ENCODE peak calls at places on chromosomes 1 and 21, in four cellular contexts. R is ovary; D is heart left ventricle; Y is CD4-positive, CD25-positive, alpha-beta regulatory T cell. V is an unnamed sample. For H3K36me3, the result is how much of the 10 kb centered on the place peaks cover.

GRCh38 chr1:222326710-222327036 is 221.2 kb downstream of the HHIPL2 start:
- DNase-seq in R (no peak), D (no peak), Y (no peak), V (no peak)

GRCh38 chr1:45306319-45306718 is 20.4 kb upstream of the HPDL start:
- DNase-seq in R (no peak), D (no peak), Y (peak), V (no peak)

GRCh38 chr21:46121286-46122221 is 23.6 kb downstream of the COL6A2 start:
- DNase-seq in R (peak), D (peak), Y (no peak), V (peak)

GRCh38 chr1:233916706-233917105 is 12.2 kb downstream of the SLC35F3 start:
- DNase-seq in R (no peak), D (no peak), Y (no peak), V (no peak)

GRCh38 chr1:6181347-6181770 is 1.2 kb upstream of the CHD5 start:
- DNase-seq in R (peak), D (no peak), Y (no peak), V (no peak)

GRCh38 chr1:58895082-58895481 is 111.2 kb upstream of the JUN start:
- DNase-seq in R (no peak), D (no peak), Y (no peak), V (no peak)

GRCh38 chr1:169509354-169509753 is 23.6 kb upstream of the SLC19A2 start:
- DNase-seq in R (no peak), D (no peak), Y (no peak), V (no peak)

GRCh38 chr1:226637147-226637935 is 88.8 kb downstream of the STUM start:
- DNase-seq in R (peak), D (peak), Y (no peak), V (peak)

GRCh38 chr1:183159960-183160359 is 26.1 kb upstream of the LAMC2 start:
- DNase-seq in R (no peak), D (no peak), Y (no peak), V (no peak)

GRCh38 chr1:36392836-36393235 is 4.9 kb downstream of the LSM10 start:
- DNase-seq in R (no peak), D (no peak), Y (no peak), V (no peak)

GRCh38 chr1:171210355-171210754 is 25.3 kb downstream of the FMO2 start:
- DNase-seq in R (no peak), D (no peak), Y (no peak), V (no peak)

GRCh38 chr1:221182791-221183533 is 303.7 kb downstream of the HLX start:
- DNase-seq in R (no peak), D (no peak), Y (no peak), V (no peak)

GRCh38 chr1:41866285-41866684 is 52.4 kb downstream of the HIVEP3 start:
- DNase-seq in R (peak), D (no peak), Y (no peak), V (no peak)

GRCh38 chr1:204115128-204115527 is 36.7 kb downstream of the ETNK2 start:
- DNase-seq in R (no peak), D (peak), Y (no peak), V (no peak)
- H3K4me3 ChIP-seq in R (no peak), D (no peak), Y (no peak), V (no peak)

GRCh38 chr1:25829046-25829445 is 9.3 kb downstream of the MTFR1L start:
- DNase-seq in R (no peak), D (no peak), Y (no peak), V (no peak)
- H3K36me3 ChIP-seq in R (under half), D (under half), Y (half or more), V (half or more)

GRCh38 chr1:34781071-34781843 is at the start of gene GJB3:
- DNase-seq in R (no peak), D (no peak), Y (peak), V (peak)
- H3K4me3 ChIP-seq in R (peak), D (peak), Y (no peak), V (peak)

DNA sequence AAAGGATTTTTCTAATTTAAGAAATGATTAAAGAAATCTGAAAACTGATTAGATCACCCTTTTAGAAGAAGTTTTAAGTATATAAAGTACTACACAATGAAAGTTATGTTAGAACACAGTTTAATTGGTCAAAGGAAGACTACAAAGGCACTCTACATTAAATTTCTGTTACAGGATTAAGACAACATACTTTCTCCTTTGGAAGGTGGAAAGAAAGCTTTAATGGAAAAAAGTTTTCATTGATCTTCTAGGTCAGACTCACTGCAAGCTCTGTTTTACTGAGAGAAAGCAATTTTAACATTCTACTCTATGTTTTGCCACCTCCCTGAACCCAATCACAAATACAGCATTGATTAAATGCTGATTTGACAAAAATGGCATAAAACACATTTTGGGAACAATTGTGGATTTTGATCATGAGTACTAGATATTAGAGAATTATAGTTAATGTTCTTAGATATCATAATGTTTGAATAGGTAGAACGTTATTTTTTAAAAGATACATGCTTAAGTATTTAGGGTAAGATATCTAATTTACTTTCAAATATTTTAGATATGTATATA is 32.0 kb downstream of the WDR26 start:
- DNase-seq in R (no peak), D (no peak), Y (no peak), V (no peak)
- H3K36me3 ChIP-seq in R (under half), D (under half), Y (half or more), V (half or more)

GRCh38 chr1:185733818-185734709 is at the start of gene HMCN1:
- DNase-seq in R (peak), D (peak), Y (no peak), V (peak)

GRCh38 chr1:185735667-185736105 is 1.5 kb downstream of the HMCN1 start:
- DNase-seq in R (no peak), D (no peak), Y (no peak), V (no peak)

GRCh38 chr1:185731446-185731845 is 2.7 kb upstream of the HMCN1 start:
- DNase-seq in R (no peak), D (no peak), Y (no peak), V (no peak)

GRCh38 chr1:185732941-185733340 is 1.2 kb upstream of the HMCN1 start:
- DNase-seq in R (no peak), D (no peak), Y (no peak), V (no peak)

GRCh38 chr1:185734929-185735666 is 907 bp downstream of the HMCN1 start:
- DNase-seq in R (no peak), D (no peak), Y (no peak), V (no peak)
- H3K4me3 ChIP-seq in R (peak), D (peak), Y (no peak), V (peak)

DNA sequence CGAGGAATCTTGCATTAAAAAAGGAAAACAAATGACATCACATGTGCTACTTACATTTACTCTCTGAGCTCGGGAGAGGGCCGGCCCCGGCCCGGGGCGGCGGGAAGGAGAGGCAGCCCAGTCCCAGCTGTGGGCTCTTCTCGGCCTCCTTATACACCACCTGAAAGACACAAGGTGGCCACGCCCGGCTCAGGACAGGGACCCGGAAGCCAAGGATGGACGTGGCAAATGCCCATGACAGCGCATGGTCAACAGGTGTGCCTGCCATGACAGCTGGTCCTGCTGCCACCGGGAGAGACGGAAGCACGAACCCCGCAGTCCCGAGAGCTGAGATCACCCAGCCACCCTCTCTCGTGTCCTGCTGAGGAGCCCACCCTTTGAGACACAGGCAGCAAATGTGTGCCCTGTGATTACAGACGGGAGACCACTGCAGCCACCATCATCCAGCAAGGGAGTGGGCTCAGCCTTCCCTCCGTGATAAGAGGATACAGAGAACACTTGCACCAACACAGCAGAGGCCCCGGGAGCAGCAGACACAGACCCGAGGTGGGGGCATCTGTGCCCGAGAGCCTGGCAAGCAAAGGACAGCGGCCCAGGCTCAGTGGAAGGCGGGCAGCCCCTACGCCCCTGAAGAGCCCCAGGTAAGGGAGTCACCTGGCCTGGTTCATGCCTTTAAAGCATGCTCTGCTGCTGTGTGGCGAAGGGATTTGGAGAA is 8.7 kb downstream of the TPRG1L start:
- DNase-seq in R (no peak), D (no peak), Y (no peak), V (no peak)
- H3K36me3 ChIP-seq in R (under half), D (under half), Y (half or more), V (half or more)

GRCh38 chr1:178341218-178341956 is 155.4 kb downstream of the CLEC20A start:
- DNase-seq in R (peak), D (no peak), Y (no peak), V (peak)
- H3K4me3 ChIP-seq in R (peak), D (peak), Y (no peak), V (peak)

GRCh38 chr1:201142011-201142853 is 12.0 kb downstream of the TMEM9 start:
- DNase-seq in R (no peak), D (peak), Y (no peak), V (peak)
- H3K36me3 ChIP-seq in R (under half), D (under half), Y (under half), V (under half)

DNA sequence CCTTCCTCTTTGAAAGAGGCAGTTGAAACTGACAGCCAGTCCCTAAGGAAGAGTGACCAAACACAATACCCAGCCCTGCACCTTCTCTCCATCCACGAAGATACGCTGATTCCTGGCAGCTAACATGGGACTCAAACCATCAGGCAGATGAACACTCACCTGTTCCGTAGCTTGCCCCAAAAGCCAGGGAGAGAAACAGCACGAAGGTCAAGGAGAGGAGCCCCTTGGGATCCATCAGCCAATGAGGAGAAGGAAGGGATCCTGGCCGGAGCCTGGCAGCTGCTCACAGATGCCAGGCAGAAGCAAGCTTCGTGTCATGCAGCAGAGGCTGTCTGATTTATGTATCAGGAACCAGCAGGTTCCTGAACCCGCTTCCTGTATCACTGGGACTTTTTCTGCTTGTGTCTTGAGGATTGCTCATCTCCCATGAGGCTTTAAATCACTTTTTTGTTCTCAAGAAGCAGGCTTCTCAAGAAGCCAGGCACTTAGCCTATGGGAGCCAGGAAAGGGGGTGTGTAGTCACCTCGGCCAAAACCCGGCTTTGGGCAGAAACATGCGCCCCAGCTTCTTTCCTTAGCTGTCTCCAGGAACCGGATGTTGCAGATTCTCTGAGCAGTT is at the start of gene SLAMF1:
- DNase-seq in R (no peak), D (no peak), Y (peak), V (no peak)
- H3K4me3 ChIP-seq in R (no peak), D (peak), Y (peak), V (no peak)

GRCh38 chr21:39196310-39196709 is 13.1 kb upstream of the PSMG1 start:
- DNase-seq in R (no peak), D (no peak), Y (peak), V (no peak)

GRCh38 chr21:39196838-39197237 is 13.6 kb upstream of the PSMG1 start:
- DNase-seq in R (no peak), D (no peak), Y (no peak), V (no peak)

GRCh38 chr21:39193380-39193779 is 10.1 kb upstream of the PSMG1 start:
- DNase-seq in R (no peak), D (no peak), Y (no peak), V (no peak)

DNA sequence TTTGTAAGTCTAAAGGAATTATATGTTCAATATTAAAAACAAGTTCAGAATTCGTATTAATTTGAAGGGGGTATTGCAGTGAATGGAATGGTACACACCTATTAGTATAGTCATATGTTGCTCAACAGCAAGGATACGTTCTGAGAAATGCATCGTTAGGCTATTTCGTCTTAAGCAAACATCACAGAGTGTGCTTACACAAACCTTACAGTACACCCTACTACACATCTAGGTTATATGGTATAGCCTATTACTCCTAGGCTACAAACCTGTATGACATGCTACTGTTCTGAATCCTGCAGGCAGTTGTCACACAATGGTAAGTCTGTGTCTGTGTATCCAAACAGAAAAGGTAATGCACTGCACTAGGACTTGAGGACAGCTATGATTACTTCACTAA is 14.2 kb upstream of the PSMG1 start:
- DNase-seq in R (no peak), D (no peak), Y (no peak), V (no peak)
- H3K36me3 ChIP-seq in R (under half), D (under half), Y (half or more), V (half or more)

V was measured in tibial artery.